ENCODE peak calls at places on chromosomes 13 and 19, in four cellular contexts. U is mesendoderm, Z is IMR-90, N is H1. P is an unnamed sample.

GRCh38 chr19:19062454-19063182 is 1.2 kb upstream of the SLC25A42 start:
- DNase-seq in Z (peak; percentile 63), U (peak; percentile 62), N (no peak), P (no peak)

GRCh38 chr19:6213266-6213595 is 66.5 kb downstream of the MLLT1 start:
- DNase-seq in N (no peak), Z (no peak), U (no peak), P (no peak)

GRCh38 chr19:36605839-36606478 is 846 bp downstream of the ZNF382 start:
- DNase-seq in N (no peak), Z (no peak), U (no peak), P (no peak)

GRCh38 chr19:7115721-7116120 is 46.2 kb downstream of the ZNF557 start:
- DNase-seq in Z (no peak), N (no peak), U (no peak), P (no peak)

GRCh38 chr19:1837625-1838105 is 10.6 kb downstream of the REXO1 start:
- DNase-seq in Z (no peak), U (peak; percentile 58), N (peak; percentile 98), P (peak; percentile 76)

GRCh38 chr13:52156724-52157251 is 2.6 kb downstream of the NEK3 start:
- DNase-seq in Z (peak; percentile 36), N (no peak), U (no peak), P (no peak)

GRCh38 chr19:982567-983170 is 1.5 kb upstream of the WDR18 start:
- DNase-seq in N (peak; percentile 95), U (peak; percentile 70), Z (peak; percentile 31), P (peak; percentile 85)

GRCh38 chr13:109235901-109236300 is 550.5 kb downstream of the IRS2 start:
- DNase-seq in N (no peak), Z (no peak), U (no peak), P (no peak)

GRCh38 chr13:24630851-24631341 is 49.3 kb upstream of the ATP12A start:
- DNase-seq in U (no peak), N (no peak), Z (peak; percentile 46), P (no peak)

GRCh38 chr13:36495431-36495830 is 63.1 kb downstream of the CCNA1 start:
- DNase-seq in U (no peak), Z (no peak), N (no peak), P (no peak)

GRCh38 chr13:83503424-83503823 is 378.9 kb downstream of the SLITRK1 start:
- DNase-seq in U (no peak), N (no peak), Z (peak; percentile 7), P (no peak)

GRCh38 chr19:58052256-58052655 is 6.8 kb upstream of the ZNF135 start:
- DNase-seq in N (no peak), U (no peak), Z (no peak), P (no peak)

DNA sequence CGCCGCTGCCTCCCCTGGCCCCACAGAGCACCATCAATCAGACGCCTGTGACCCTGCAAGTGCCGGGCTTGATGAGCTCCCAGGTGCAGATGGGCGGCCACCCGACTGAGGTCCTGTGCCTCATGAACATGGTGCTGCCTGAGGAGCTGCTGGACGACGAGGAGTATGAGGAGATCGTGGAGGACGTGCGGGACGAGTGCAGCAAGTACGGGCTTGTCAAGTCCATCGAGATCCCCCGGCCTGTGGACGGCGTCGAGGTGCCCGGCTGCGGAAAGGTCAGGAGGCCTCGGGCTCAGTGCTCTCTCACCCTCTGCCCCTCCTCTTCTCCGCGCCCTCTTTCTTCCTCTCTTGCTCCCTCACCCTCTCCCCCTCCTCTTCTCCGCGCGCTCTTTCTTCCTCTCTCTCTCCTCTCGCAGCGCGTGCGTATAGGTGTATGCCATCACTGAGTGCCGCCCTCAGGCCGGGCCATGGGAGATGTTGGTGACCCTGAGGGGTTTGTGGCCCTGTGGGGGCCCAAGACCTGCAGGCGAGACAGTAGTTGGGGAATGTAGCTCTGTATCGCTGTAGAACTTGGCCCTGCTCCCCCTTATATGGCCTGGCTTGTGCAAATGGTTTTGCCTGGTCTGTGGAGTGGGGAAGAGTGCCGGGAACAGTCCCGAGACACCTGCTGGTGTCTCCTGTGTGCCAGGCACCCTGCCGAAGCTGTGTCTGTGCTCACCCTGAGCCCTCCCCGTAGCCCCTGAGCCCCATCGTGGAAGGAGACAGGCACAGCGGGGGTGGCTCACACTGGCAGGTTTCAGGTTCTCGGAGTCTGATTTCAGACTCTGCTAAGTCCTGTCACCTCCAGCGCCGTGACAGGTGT is 5.4 kb upstream of the EPN1 start:
- DNase-seq in U (no peak), Z (no peak), N (no peak), P (no peak)
- H2BK5ac ChIP-seq in U (no peak overlapping the region), Z (no peak overlapping the region), N (no peak overlapping the region), P (no peak overlapping the region)

DNA sequence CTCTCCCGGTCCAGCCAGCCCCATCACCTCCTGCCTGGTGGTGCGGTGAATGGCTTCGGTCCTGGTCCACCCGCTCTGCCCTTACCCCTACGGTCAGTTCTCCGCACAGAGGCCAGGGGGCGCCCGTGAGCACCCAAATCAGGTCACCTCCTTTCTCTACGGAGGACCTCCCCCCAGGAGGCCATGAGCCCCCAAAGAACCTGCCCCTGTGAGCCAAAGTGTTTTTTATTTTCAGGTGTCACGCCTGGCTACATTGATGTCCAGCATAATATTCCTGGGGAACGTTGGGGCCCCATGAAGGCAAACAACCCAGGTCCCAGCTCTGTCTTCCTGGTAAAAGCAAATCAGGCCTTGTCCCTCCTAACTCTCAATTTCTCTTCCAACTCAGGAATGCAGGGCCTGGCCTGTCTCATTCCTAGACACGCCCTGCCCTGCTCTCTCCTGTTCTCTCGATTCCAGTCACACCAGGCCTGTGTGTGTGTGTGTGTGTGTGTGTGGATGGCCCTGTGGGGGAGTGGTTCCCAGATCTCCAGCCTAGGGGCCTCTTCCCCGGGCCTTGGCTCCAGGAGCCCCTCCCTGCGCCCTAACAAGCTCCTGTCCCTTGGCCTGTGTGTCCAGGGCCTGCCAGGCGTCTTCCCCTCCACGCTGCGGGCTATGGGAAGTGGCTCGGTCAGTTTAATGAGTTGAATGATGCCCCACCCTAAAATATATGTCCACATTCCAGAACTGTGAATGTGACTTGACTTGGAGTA is 9.7 kb upstream of the GIPC1 start:
- DNase-seq in N (peak; percentile 97), U (peak; percentile 83), Z (peak; percentile 76), P (peak; percentile 90)
- H4K8ac ChIP-seq in N (peak overlapping the region; percentile 47), U (no peak overlapping the region), Z (peak overlapping the region; percentile 86), P (no peak overlapping the region)

DNA sequence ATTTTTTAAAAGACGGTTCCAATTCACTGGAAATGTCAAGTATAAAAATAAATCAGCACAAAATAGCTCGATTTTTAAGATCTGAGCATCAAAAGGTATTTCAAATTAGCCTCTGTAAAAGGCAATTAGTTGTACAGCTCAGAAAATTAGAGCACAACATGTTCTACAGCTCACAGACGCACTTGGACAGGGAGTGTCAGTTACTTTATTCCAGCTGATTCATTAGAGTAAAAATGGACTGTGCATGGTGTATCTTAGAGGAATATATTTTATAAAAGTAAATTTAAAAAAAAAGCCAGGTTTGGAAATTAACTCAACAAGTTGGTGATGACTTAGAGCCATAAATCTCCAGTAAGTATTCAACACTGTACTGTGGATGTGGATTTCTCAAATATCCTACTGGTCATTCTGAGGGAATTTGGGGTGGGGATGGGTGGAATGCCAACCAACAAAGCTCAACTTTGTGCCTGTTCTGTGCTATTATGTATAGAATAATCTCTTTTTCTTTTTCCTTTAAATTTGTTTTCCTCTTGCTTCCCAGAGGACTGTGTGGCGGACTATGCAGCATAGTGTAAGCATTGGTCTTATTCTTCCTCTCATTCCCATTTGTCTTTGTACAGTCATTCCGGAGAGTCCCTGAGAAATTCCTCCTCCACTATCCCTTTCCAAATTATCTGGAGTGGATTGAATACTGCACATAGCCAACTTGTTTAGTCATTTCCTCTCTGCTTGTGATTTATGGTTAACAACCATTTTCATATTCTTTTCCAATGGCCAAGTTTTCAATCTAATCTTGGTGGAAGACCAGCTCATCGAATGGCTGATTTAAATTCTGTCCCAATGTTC is 169.3 kb downstream of the DCT start:
- DNase-seq in N (no peak), Z (peak; percentile 96), U (no peak), P (no peak)
- H3K56ac ChIP-seq in N (no peak overlapping the region), Z (peak overlapping the region; percentile 52), U (no peak overlapping the region), P (no peak overlapping the region)

DNA sequence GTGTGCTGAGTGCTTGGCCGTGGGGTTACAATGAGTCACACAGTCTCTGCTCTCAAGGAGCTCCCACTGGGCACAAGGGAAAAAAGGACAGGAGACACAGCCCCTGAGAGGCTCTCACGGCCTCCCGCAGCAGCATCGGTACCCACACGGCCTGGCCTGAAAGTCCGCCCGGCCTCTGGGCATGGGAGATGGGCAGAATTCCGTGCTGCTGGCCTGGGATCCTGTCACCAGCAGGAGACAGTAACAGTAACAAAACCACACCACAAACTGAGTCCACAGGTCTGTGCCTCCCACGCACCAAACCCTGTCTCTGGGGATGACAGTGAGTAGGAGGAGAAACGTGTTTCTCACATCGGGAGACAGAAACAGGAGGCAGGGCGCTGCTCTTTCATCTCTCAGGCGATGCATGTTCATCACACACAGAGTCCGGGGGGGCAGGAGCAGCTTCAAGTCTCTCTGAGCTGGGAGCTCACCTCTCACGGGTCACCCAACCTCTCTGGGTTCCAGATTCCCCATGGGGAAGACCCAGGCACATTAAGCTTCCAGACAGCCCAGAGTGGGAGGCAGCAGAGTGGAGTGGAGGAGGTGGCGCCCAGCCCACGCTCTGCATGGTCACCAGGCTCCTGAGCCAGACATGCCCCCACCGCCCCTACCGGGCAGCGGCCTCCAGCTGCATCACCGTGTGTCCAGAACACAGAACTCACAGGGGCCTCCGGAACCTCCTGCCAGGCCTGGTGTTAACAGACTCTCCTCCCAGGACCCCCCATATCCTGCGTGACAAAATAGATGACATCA is 124.7 kb upstream of the VSTM2B start:
- DNase-seq in Z (no peak), U (no peak), N (no peak), P (no peak)
- H2BK5ac ChIP-seq in Z (no peak overlapping the region), U (no peak overlapping the region), N (no peak overlapping the region), P (no peak overlapping the region)

GRCh38 chr13:74442751-74443150 is 308.5 kb upstream of the KLF12 start:
- DNase-seq in Z (no peak), U (no peak), N (no peak), P (no peak)
- H4K8ac ChIP-seq in Z (no peak overlapping the region), U (no peak overlapping the region), N (no peak overlapping the region), P (no peak overlapping the region)

GRCh38 chr13:59625121-59625520 is 538.6 kb downstream of the DIAPH3 start:
- DNase-seq in Z (no peak), N (no peak), U (no peak), P (no peak)
- H3K56ac ChIP-seq in Z (no peak overlapping the region), N (no peak overlapping the region), U (no peak overlapping the region), P (no peak overlapping the region)

P was measured in H9.